ENCODE peak calls at places on chromosomes 16 and 17, in seven cellular contexts. One of them, this sample, is unnamed.
A peak's percentile ranks its signal among the peaks of the same experiment; 100 is the strongest.

GRCh38 chr16:2159052-2159838 is 3.7 kb downstream of the TRAF7 start:
- DNase-seq in left ventricle myocardium inferior: no peak
- DNase-seq in fibroblast of lung: peak; percentile 77
- DNase-seq in body of pancreas: no peak
- DNase-seq in GM23338: no peak
- DNase-seq in H9: no peak
- DNase-seq in left lung: no peak
- DNase-seq in this sample: no peak

GRCh38 chr17:52660692-52661091 is 502.2 kb upstream of the CA10 start:
- DNase-seq in left lung: no peak
- DNase-seq in H9: no peak
- DNase-seq in GM23338: no peak
- DNase-seq in body of pancreas: no peak
- DNase-seq in left ventricle myocardium inferior: no peak
- DNase-seq in fibroblast of lung: no peak
- DNase-seq in this sample: no peak

GRCh38 chr16:49454426-49455180 is 81.0 kb downstream of the C16orf78 start:
- DNase-seq in left lung: peak; percentile 25
- DNase-seq in body of pancreas: no peak
- DNase-seq in H9: peak; percentile 16
- DNase-seq in fibroblast of lung: no peak
- DNase-seq in GM23338: no peak
- DNase-seq in left ventricle myocardium inferior: no peak
- DNase-seq in this sample: no peak

GRCh38 chr16:86215233-86215978 is 294.9 kb upstream of the FOXF1 start:
- DNase-seq in H9: no peak
- DNase-seq in body of pancreas: peak; percentile 68
- DNase-seq in fibroblast of lung: peak; percentile 64
- DNase-seq in left ventricle myocardium inferior: no peak
- DNase-seq in left lung: no peak
- DNase-seq in GM23338: no peak
- DNase-seq in this sample: no peak

GRCh38 chr17:2484876-2485275 is 26.8 kb downstream of the METTL16 start:
- DNase-seq in H9: peak; percentile 74
- DNase-seq in body of pancreas: no peak
- DNase-seq in GM23338: peak; percentile 73
- DNase-seq in left lung: no peak
- DNase-seq in fibroblast of lung: no peak
- DNase-seq in left ventricle myocardium inferior: no peak
- DNase-seq in this sample: no peak

GRCh38 chr17:69802045-69802740 is 272.8 kb upstream of the KCNJ16 start:
- DNase-seq in H9: peak; percentile 68
- DNase-seq in GM23338: no peak
- DNase-seq in fibroblast of lung: no peak
- DNase-seq in left ventricle myocardium inferior: peak; percentile 17
- DNase-seq in left lung: no peak
- DNase-seq in body of pancreas: no peak
- DNase-seq in this sample: no peak

GRCh38 chr17:17035920-17036319 is 6.3 kb upstream of the MPRIP start:
- DNase-seq in body of pancreas: no peak
- DNase-seq in GM23338: no peak
- DNase-seq in left ventricle myocardium inferior: no peak
- DNase-seq in H9: no peak
- DNase-seq in fibroblast of lung: no peak
- DNase-seq in left lung: no peak
- DNase-seq in this sample: no peak

GRCh38 chr16:64585367-64585766 is 536.5 kb downstream of the CDH11 start:
- DNase-seq in body of pancreas: no peak
- DNase-seq in GM23338: no peak
- DNase-seq in H9: no peak
- DNase-seq in left ventricle myocardium inferior: no peak
- DNase-seq in left lung: no peak
- DNase-seq in fibroblast of lung: no peak
- DNase-seq in this sample: no peak

GRCh38 chr16:54054237-54054780 is 232.3 kb downstream of the IRX3 start:
- DNase-seq in body of pancreas: no peak
- DNase-seq in GM23338: no peak
- DNase-seq in left lung: no peak
- DNase-seq in H9: no peak
- DNase-seq in left ventricle myocardium inferior: no peak
- DNase-seq in fibroblast of lung: no peak
- DNase-seq in this sample: no peak

GRCh38 chr17:65055280-65055707 is 1.2 kb downstream of the GNA13 start:
- DNase-seq in fibroblast of lung: peak; percentile 21
- DNase-seq in left lung: no peak
- DNase-seq in body of pancreas: no peak
- DNase-seq in GM23338: no peak
- DNase-seq in left ventricle myocardium inferior: no peak
- DNase-seq in H9: no peak
- DNase-seq in this sample: no peak

GRCh38 chr17:1904273-1905052 is 74.7 kb downstream of the RPA1 start:
- DNase-seq in fibroblast of lung: no peak
- DNase-seq in left ventricle myocardium inferior: no peak
- DNase-seq in GM23338: no peak
- DNase-seq in body of pancreas: no peak
- DNase-seq in H9: no peak
- DNase-seq in left lung: no peak
- DNase-seq in this sample: no peak

GRCh38 chr16:10983175-10983558 is 38.8 kb downstream of the CLEC16A start:
- DNase-seq in body of pancreas: no peak
- DNase-seq in GM23338: no peak
- DNase-seq in left ventricle myocardium inferior: no peak
- DNase-seq in H9: no peak
- DNase-seq in left lung: no peak
- DNase-seq in fibroblast of lung: no peak
- DNase-seq in this sample: no peak

GRCh38 chr16:70589998-70590471 is 56.3 kb upstream of the IL34 start:
- DNase-seq in body of pancreas: peak; percentile 29
- DNase-seq in fibroblast of lung: peak; percentile 64
- DNase-seq in left lung: no peak
- DNase-seq in left ventricle myocardium inferior: peak; percentile 51
- DNase-seq in GM23338: peak; percentile 45
- DNase-seq in H9: no peak
- DNase-seq in this sample: peak; percentile 64

GRCh38 chr17:37124825-37125181 is 176.0 kb downstream of the AATF start:
- DNase-seq in left lung: no peak
- DNase-seq in fibroblast of lung: no peak
- DNase-seq in body of pancreas: no peak
- DNase-seq in H9: no peak
- DNase-seq in GM23338: no peak
- DNase-seq in left ventricle myocardium inferior: no peak
- DNase-seq in this sample: no peak

GRCh38 chr16:24853169-24853824 is 7.5 kb downstream of the SLC5A11 start:
- DNase-seq in fibroblast of lung: peak; percentile 12
- DNase-seq in left ventricle myocardium inferior: no peak
- DNase-seq in body of pancreas: no peak
- DNase-seq in H9: no peak
- DNase-seq in left lung: no peak
- DNase-seq in GM23338: no peak
- DNase-seq in this sample: no peak

GRCh38 chr17:39927928-39928867 is 666 bp downstream of the LRRC3C start:
- DNase-seq in H9: peak; percentile 89
- DNase-seq in GM23338: peak; percentile 88
- DNase-seq in body of pancreas: peak; percentile 52
- DNase-seq in left lung: peak; percentile 62
- DNase-seq in fibroblast of lung: peak; percentile 23
- DNase-seq in left ventricle myocardium inferior: peak; percentile 51
- DNase-seq in this sample: peak; percentile 43

GRCh38 chr17:5362162-5362811 is 57.2 kb downstream of the NUP88 start:
- DNase-seq in left ventricle myocardium inferior: no peak
- DNase-seq in left lung: no peak
- DNase-seq in body of pancreas: no peak
- DNase-seq in GM23338: peak; percentile 63
- DNase-seq in fibroblast of lung: no peak
- DNase-seq in H9: no peak
- DNase-seq in this sample: no peak

GRCh38 chr16:70746708-70747424 is 54.1 kb downstream of the VAC14 start:
- DNase-seq in H9: no peak
- DNase-seq in body of pancreas: peak; percentile 76
- DNase-seq in left ventricle myocardium inferior: peak; percentile 50
- DNase-seq in GM23338: no peak
- DNase-seq in left lung: peak; percentile 81
- DNase-seq in fibroblast of lung: peak; percentile 92
- DNase-seq in this sample: peak; percentile 63

GRCh38 chr17:28527859-28528258 is 21.7 kb downstream of the FOXN1 start:
- DNase-seq in GM23338: no peak
- DNase-seq in left ventricle myocardium inferior: no peak
- DNase-seq in fibroblast of lung: no peak
- DNase-seq in left lung: peak; percentile 75
- DNase-seq in body of pancreas: peak; percentile 20
- DNase-seq in H9: no peak
- DNase-seq in this sample: no peak

GRCh38 chr16:80788016-80788415 is 16.4 kb downstream of the CDYL2 start:
- DNase-seq in body of pancreas: no peak
- DNase-seq in GM23338: no peak
- DNase-seq in left ventricle myocardium inferior: no peak
- DNase-seq in fibroblast of lung: peak; percentile 63
- DNase-seq in left lung: no peak
- DNase-seq in H9: no peak
- DNase-seq in this sample: no peak

GRCh38 chr16:88782454-88783390 is 2.3 kb downstream of the PIEZO1 start:
- DNase-seq in left ventricle myocardium inferior: no peak
- DNase-seq in body of pancreas: no peak
- DNase-seq in H9: no peak
- DNase-seq in GM23338: no peak
- DNase-seq in fibroblast of lung: peak; percentile 85
- DNase-seq in left lung: no peak
- DNase-seq in this sample: no peak

GRCh38 chr17:9696279-9697044 is 51.1 kb downstream of the USP43 start:
- DNase-seq in H9: peak; percentile 50
- DNase-seq in GM23338: peak; percentile 42
- DNase-seq in left lung: no peak
- DNase-seq in body of pancreas: no peak
- DNase-seq in left ventricle myocardium inferior: no peak
- DNase-seq in fibroblast of lung: no peak
- DNase-seq in this sample: no peak

GRCh38 chr17:83010323-83011200 is 68.8 kb upstream of the METRNL start:
- DNase-seq in fibroblast of lung: peak; percentile 67
- DNase-seq in left lung: peak; percentile 72
- DNase-seq in body of pancreas: no peak
- DNase-seq in left ventricle myocardium inferior: no peak
- DNase-seq in H9: no peak
- DNase-seq in GM23338: no peak
- DNase-seq in this sample: no peak

GRCh38 chr17:29707212-29707571 is 84.5 kb upstream of the CORO6 start:
- DNase-seq in H9: no peak
- DNase-seq in fibroblast of lung: no peak
- DNase-seq in body of pancreas: no peak
- DNase-seq in left ventricle myocardium inferior: no peak
- DNase-seq in GM23338: no peak
- DNase-seq in left lung: no peak
- DNase-seq in this sample: no peak
- H3K27ac ChIP-seq in H9: no peak overlapping the region
- H3K27ac ChIP-seq in fibroblast of lung: no peak overlapping the region
- H3K27ac ChIP-seq in body of pancreas: peak overlapping the region; percentile 75
- H3K27ac ChIP-seq in left ventricle myocardium inferior: peak overlapping the region; percentile 74
- H3K27ac ChIP-seq in GM23338: no peak overlapping the region
- H3K27ac ChIP-seq in left lung: peak overlapping the region; percentile 96
- H3K27ac ChIP-seq in this sample: peak overlapping the region; percentile 76

GRCh38 chr17:8121531-8122390 is 2.1 kb downstream of the HES7 start:
- DNase-seq in GM23338: peak; percentile 91
- DNase-seq in H9: peak; percentile 92
- DNase-seq in left ventricle myocardium inferior: no peak
- DNase-seq in left lung: no peak
- DNase-seq in body of pancreas: peak; percentile 42
- DNase-seq in fibroblast of lung: peak; percentile 60
- DNase-seq in this sample: peak; percentile 71
- TF ChIP-seq CTCF in GM23338: peak; percentile 90
- TF ChIP-seq CTCF in H9: peak; percentile 81
- TF ChIP-seq CTCF in left ventricle myocardium inferior: peak; percentile 62
- TF ChIP-seq CTCF in left lung: peak; percentile 30
- TF ChIP-seq CTCF in body of pancreas: no peak
- TF ChIP-seq CTCF in fibroblast of lung: peak; percentile 32
- TF ChIP-seq CTCF in this sample: peak; percentile 56

GRCh38 chr17:75778861-75779249 is 5.8 kb upstream of the UNK start:
- DNase-seq in body of pancreas: peak; percentile 68
- DNase-seq in GM23338: peak; percentile 79
- DNase-seq in left lung: no peak
- DNase-seq in fibroblast of lung: no peak
- DNase-seq in H9: peak; percentile 75
- DNase-seq in left ventricle myocardium inferior: no peak
- DNase-seq in this sample: no peak

GRCh38 chr17:75776399-75777242 is 8.0 kb upstream of the UNK start:
- DNase-seq in body of pancreas: peak; percentile 45
- DNase-seq in left lung: no peak
- DNase-seq in fibroblast of lung: no peak
- DNase-seq in H9: no peak
- DNase-seq in left ventricle myocardium inferior: no peak
- DNase-seq in GM23338: no peak
- DNase-seq in this sample: no peak

GRCh38 chr17:75779987-75780889 is 4.4 kb upstream of the UNK start:
- DNase-seq in H9: no peak
- DNase-seq in left lung: no peak
- DNase-seq in GM23338: no peak
- DNase-seq in fibroblast of lung: no peak
- DNase-seq in body of pancreas: no peak
- DNase-seq in left ventricle myocardium inferior: no peak
- DNase-seq in this sample: no peak

GRCh38 chr17:75777243-75777922 is 7.2 kb upstream of the UNK start:
- DNase-seq in GM23338: no peak
- DNase-seq in left lung: no peak
- DNase-seq in H9: no peak
- DNase-seq in body of pancreas: no peak
- DNase-seq in fibroblast of lung: no peak
- DNase-seq in left ventricle myocardium inferior: no peak
- DNase-seq in this sample: no peak

GRCh38 chr17:75779250-75779986 is 5.2 kb upstream of the UNK start:
- DNase-seq in left ventricle myocardium inferior: peak; percentile 95
- DNase-seq in left lung: peak; percentile 97
- DNase-seq in H9: peak; percentile 100
- DNase-seq in fibroblast of lung: peak; percentile 99
- DNase-seq in GM23338: peak; percentile 100
- DNase-seq in body of pancreas: peak; percentile 97
- DNase-seq in this sample: peak; percentile 98
- H3K27ac ChIP-seq in left ventricle myocardium inferior: peak overlapping the region; percentile 97
- H3K27ac ChIP-seq in left lung: peak overlapping the region; percentile 99
- H3K27ac ChIP-seq in H9: no peak overlapping the region
- H3K27ac ChIP-seq in fibroblast of lung: peak overlapping the region; percentile 96
- H3K27ac ChIP-seq in GM23338: peak overlapping the region; percentile 23
- H3K27ac ChIP-seq in body of pancreas: peak overlapping the region; percentile 99
- H3K27ac ChIP-seq in this sample: peak overlapping the region; percentile 94

DNA sequence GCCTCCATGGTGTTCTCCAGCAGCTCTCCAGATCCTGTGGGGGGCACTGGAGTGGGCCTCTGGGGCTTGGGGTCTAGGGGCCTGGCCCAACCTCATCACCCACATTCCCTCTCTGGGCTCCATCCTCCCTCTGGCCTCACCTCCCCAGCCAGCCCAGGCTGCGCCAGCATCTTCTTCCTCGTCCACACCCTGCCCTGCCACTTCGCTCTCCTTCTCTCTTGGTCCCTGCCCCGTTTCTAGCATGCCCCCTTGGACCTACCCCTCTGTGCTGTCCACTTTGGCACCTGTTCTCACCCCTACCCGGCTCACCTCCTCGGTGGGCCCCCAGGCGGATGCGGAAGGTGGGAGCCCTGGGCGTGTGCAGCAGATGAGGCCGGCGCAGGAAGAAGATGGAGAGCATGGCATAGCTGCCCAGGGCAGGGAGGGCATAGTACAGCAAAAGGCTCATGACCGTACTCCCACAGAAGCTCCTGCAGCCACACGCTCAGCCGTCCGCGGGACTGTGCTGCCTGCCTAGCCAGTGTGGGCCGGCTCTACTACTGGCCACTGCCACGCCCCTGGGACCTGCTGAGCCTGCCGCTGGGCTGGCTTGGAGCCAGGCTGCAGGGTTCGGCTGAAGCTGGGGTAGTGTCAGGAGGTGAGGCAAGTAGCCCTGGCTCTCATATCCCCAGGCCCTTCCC is at the start of gene GDPD3:
- DNase-seq in H9: peak; percentile 56
- DNase-seq in left ventricle myocardium inferior: peak; percentile 56
- DNase-seq in body of pancreas: no peak
- DNase-seq in fibroblast of lung: no peak
- DNase-seq in GM23338: no peak
- DNase-seq in left lung: peak; percentile 57
- DNase-seq in this sample: peak; percentile 67
- TF ChIP-seq CTCF in H9: no peak
- TF ChIP-seq CTCF in left ventricle myocardium inferior: no peak
- TF ChIP-seq CTCF in body of pancreas: no peak
- TF ChIP-seq CTCF in fibroblast of lung: no peak
- TF ChIP-seq CTCF in GM23338: no peak
- TF ChIP-seq CTCF in left lung: no peak
- TF ChIP-seq CTCF in this sample: no peak

This sample was measured in heart left ventricle.